ENCODE peak calls at places on chromosomes 16 and 17, in four cellular contexts. H is GM12878, P is HepG2, U is K562. C is an unnamed sample.
A peak's percentile ranks its signal among the peaks of the same experiment; 100 is the strongest.

GRCh38 chr17:57288034-57288752 is 31.9 kb downstream of the MSI2 start:
- DNase-seq in H (no peak), P (no peak), U (no peak), C (no peak)

GRCh38 chr16:31074814-31075183 is 577 bp downstream of the ZNF646 start:
- DNase-seq in H (no peak), P (no peak), U (no peak), C (no peak)

GRCh38 chr17:45370949-45371413 is 54.2 kb upstream of the MAP3K14 start:
- DNase-seq in H (no peak), P (no peak), U (no peak), C (peak; percentile 1)

GRCh38 chr16:8565498-8565897 is 24.8 kb downstream of the TMEM114 start:
- DNase-seq in H (no peak), P (no peak), U (no peak), C (peak; percentile 62)

GRCh38 chr17:39650121-39650579 is 13.2 kb downstream of the STARD3 start:
- DNase-seq in H (no peak), P (no peak), U (peak; percentile 78), C (no peak)

GRCh38 chr16:74999208-74999682 is 421 bp downstream of the ZNRF1 start:
- DNase-seq in H (no peak), P (no peak), U (peak; percentile 85), C (no peak)

GRCh38 chr17:79801156-79802038 is 4.5 kb upstream of the CBX8 start:
- DNase-seq in H (no peak), P (no peak), U (no peak), C (peak; percentile 36)

GRCh38 chr17:41452276-41452675 is 11.5 kb upstream of the KRT38 start:
- DNase-seq in H (no peak), P (no peak), U (no peak), C (no peak)

GRCh38 chr17:80117491-80118401 is 16.4 kb downstream of the GAA start:
- DNase-seq in H (no peak), P (no peak), U (no peak), C (no peak)

GRCh38 chr17:20823890-20824289 is 218.9 kb downstream of the USP22 start:
- DNase-seq in H (no peak), P (no peak), U (no peak), C (no peak)

GRCh38 chr16:58187092-58187491 is 10.8 kb downstream of the CSNK2A2 start:
- DNase-seq in H (no peak), P (no peak), U (no peak), C (no peak)

GRCh38 chr17:59695943-59696681 is 11.1 kb downstream of the PTRH2 start:
- DNase-seq in H (no peak), P (no peak), U (no peak), C (no peak)

GRCh38 chr17:38469875-38470274 is 41.6 kb downstream of the ARHGAP23 start:
- DNase-seq in H (no peak), P (no peak), U (peak; percentile 53), C (no peak)

GRCh38 chr16:29154676-29155121 is 169.8 kb downstream of the LAT start:
- DNase-seq in H (no peak), P (no peak), U (no peak), C (no peak)

GRCh38 chr16:69559164-69559563 is 6.6 kb upstream of the NFAT5 start:
- DNase-seq in H (no peak), P (peak; percentile 32), U (no peak), C (no peak)

GRCh38 chr16:16797239-16797638 is 418.3 kb downstream of the NPIPA7 start:
- DNase-seq in H (no peak), P (no peak), U (no peak), C (peak; percentile 17)

GRCh38 chr16:70715860-70716357 is 30.1 kb upstream of the MTSS2 start:
- DNase-seq in H (no peak), P (no peak), U (no peak), C (no peak)

GRCh38 chr17:73901661-73902415 is 257.6 kb upstream of the SDK2 start:
- DNase-seq in H (no peak), P (no peak), U (no peak), C (peak; percentile 65)

GRCh38 chr16:27199235-27199586 is 4.1 kb upstream of the KDM8 start:
- DNase-seq in H (peak; percentile 12), P (no peak), U (no peak), C (no peak)

GRCh38 chr17:83194761-83195329 is 115.4 kb downstream of the METRNL start:
- DNase-seq in H (no peak), P (no peak), U (no peak), C (no peak)

GRCh38 chr16:11010576-11011221 is 66.3 kb downstream of the CLEC16A start:
- DNase-seq in H (no peak), P (no peak), U (no peak), C (no peak)

GRCh38 chr16:81936209-81936608 is 75.1 kb downstream of the SDR42E1 start:
- DNase-seq in H (no peak), P (no peak), U (no peak), C (no peak)

GRCh38 chr17:78318843-78319242 is 41.0 kb downstream of the SOCS3 start:
- DNase-seq in H (no peak), P (no peak), U (no peak), C (no peak)

GRCh38 chr16:49800441-49800840 is 55.5 kb downstream of the ZNF423 start:
- DNase-seq in H (no peak), P (no peak), U (no peak), C (no peak)
- TF ChIP-seq CREM in H (no peak), P (no peak), U (no peak), C (no peak)

GRCh38 chr17:63365366-63366237 is 80.5 kb downstream of the CYB561 start:
- DNase-seq in H (no peak), P (no peak), U (no peak), C (no peak)

GRCh38 chr17:63370696-63371095 is 75.4 kb downstream of the CYB561 start:
- DNase-seq in H (no peak), P (no peak), U (no peak), C (no peak)

GRCh38 chr17:63366238-63366561 is 79.9 kb downstream of the CYB561 start:
- DNase-seq in H (no peak), P (no peak), U (no peak), C (no peak)

GRCh38 chr17:63364944-63365343 is 81.2 kb downstream of the CYB561 start:
- DNase-seq in H (no peak), P (no peak), U (no peak), C (no peak)

DNA sequence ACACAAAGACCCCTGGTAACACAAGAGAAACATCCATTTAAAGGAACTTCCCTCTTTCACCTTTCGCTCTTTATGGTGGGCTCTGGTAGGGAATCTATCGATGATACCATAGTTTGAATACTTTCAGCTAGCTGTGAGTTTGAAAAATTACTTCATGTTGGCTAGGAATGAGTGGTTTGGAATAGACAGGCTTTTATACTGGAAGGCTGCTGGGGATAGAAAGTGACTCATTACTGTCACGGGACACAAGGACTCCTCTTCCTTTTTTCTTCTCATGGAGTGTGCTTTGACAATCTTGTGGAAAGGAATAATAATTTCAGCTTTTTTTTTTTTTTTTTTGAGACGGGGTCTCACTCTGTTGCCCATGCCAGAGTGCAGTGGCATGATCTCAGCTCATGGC is 76.9 kb downstream of the CYB561 start:
- DNase-seq in H (no peak), P (no peak), U (no peak), C (no peak)
- TF ChIP-seq CREM in H (no peak), P (no peak), U (no peak), C (no peak)

DNA sequence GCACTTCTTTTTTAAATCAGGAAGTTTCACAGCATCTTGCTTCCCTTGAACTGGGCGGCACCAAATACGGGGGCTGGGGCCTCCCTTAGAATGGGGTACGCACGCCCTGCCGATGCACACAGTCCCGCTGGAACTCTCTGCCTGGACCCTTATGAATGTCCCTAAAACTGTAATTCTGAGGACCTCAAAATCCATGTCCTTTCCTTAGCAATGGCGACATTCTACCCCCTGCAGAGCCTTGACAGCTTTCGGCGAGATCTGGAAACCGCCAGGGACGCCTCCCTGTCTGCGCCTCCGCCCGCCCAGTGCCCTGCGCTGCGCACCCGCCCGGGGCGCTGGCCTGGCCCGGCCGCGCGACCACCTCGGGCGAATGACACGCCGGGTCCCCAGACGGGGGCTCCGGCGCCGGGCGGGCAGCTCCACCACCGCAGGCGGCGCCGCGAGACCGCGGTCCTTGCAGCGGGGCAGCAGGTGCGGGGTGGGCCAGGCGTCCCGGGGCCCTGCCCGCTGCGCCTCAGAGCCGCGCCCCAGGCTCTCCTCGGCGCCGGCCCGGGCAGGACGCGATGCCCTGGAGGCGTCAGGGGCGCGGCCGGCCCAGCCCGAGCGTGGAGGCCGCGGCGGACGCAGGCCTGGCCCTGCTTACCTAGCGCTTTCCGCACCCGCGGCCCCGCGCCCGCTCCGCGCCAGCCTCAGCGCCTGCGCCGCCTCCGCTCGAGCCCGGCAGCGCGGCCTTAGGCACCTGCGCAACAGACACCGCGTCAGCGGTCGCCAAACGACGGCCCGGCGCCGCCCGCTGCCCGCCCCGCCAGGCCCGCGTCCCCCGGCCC is 548 bp downstream of the HAGH start:
- DNase-seq in H (no peak), P (peak; percentile 32), U (no peak), C (peak; percentile 60)
- TF ChIP-seq CREM in H (no peak), P (no peak), U (no peak), C (no peak)

DNA sequence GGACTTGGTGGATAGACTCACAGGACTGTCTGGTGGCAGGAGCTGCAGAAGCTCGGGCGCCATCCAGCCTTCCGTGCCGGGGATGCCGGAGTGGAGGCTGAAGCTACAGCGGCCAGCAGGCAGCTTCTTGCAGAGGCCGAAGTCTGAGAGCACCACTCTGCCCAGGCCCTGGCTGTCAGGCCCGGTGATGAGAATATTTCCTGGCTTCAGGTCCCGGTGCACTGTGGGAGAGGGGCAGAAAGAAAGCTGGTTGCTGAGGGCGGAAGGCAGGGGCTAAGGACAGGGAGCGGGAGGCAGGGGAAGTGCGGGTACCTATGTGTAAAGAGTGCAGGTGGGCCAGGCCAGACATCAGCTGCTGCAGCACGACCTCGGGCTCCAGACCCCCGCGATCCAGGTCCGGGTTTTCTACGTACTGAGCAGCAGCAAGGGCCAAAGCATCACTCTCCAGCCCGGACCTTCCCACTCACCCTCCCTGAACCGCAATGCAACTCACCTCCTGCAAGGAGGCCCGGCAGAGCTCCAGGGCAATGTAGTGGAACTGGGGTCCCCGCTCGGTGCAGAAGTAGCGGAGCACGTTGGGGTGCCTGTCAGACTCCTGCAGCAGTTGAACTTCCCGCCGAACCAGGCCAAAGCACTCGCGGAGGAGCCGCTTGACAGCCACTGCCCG is 16.2 kb downstream of the PLK1 start:
- DNase-seq in H (no peak), P (peak; percentile 49), U (no peak), C (peak; percentile 85)
- TF ChIP-seq CREM in H (no peak), P (no peak), U (no peak), C (no peak)

DNA sequence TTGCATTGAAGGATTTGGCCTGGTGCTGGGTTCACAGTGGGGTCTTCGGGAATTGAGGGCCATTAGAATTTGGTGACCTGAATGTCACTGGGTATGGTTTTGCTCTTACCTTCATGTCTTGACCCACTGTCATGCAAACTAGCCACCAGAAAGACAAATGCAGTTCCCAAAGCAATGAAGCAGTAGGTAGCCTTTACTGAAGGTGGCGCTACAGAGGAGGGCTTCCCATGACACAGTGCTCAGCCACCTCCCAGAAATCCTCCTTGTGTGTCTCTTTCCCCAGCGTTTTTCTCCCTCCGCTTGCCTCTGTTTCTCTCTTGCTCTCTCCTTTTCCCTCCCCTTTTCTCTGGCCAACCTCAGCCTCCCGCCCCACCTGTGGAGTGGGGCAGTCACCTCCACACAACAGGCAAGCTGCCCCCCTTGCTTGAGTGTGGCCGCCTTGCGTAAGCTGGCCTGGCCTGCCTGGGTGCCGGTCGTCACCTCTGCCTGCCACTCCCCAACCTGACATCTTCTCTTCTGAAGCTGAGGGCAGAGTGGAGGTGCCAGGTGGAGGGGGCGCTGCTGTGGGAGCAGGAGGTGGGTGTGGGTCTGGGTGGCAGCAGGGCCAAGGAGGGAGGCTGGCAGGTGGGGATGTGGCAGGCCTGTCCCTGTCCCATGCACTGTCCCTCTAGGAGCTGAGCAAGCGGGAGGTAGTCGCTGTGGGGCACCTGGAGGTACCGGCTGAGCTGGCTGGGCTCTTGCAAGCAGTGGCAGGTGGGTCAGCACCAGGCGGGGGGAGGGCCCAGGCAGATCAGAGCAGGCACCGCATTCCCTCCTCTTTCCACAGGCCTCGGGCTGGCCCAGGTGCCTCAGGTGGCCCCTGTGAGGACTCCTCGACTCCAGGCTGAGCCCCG is 34.7 kb downstream of the MYO15A start:
- DNase-seq in H (no peak), P (peak; percentile 38), U (peak; percentile 55), C (peak; percentile 63)
- TF ChIP-seq CREM in H (no peak), P (no peak), U (no peak), C (no peak)